ENCODE peak calls at places on chromosome 14, in four cellular contexts. Q is fibroblast of lung, C is choroid plexus epithelial cell, T is tibial nerve. N is an unnamed sample.

GRCh38 chr14:92863281-92863680 is 59.7 kb upstream of the CHGA start:
- DNase-seq in Q (no peak), T (no peak), C (no peak), N (no peak)

GRCh38 chr14:70731447-70732239 is 77.7 kb downstream of the MAP3K9 start:
- DNase-seq in Q (no peak), C (no peak), T (no peak), N (no peak)

GRCh38 chr14:100902295-100902694 is 1.2 kb downstream of the RTL1 start:
- DNase-seq in Q (no peak), T (no peak), C (no peak), N (no peak)

GRCh38 chr14:91947196-91948184 is at the start of gene FBLN5:
- DNase-seq in C (peak), Q (peak), T (peak), N (peak)

GRCh38 chr14:66003082-66003740 is 483.0 kb upstream of the CCDC196 start:
- DNase-seq in C (no peak), T (no peak), Q (no peak), N (no peak)

GRCh38 chr14:104549536-104550339 is 29.8 kb upstream of the C14orf180 start:
- DNase-seq in Q (no peak), T (no peak), C (no peak), N (no peak)

GRCh38 chr14:99401624-99402282 is 78.9 kb downstream of the SETD3 start:
- DNase-seq in T (no peak), C (no peak), Q (no peak), N (no peak)

GRCh38 chr14:101627913-101628257 is 66.6 kb downstream of the DIO3 start:
- DNase-seq in C (no peak), T (no peak), Q (no peak), N (no peak)

GRCh38 chr14:50003213-50004021 is 110.5 kb downstream of the ARF6 start:
- DNase-seq in Q (peak), T (peak), C (peak), N (peak)

GRCh38 chr14:34437729-34438080 is 24.3 kb downstream of the SPTSSA start:
- DNase-seq in Q (no peak), C (no peak), T (no peak), N (peak)

GRCh38 chr14:38197001-38197760 is 10.5 kb upstream of the SSTR1 start:
- DNase-seq in C (peak), T (no peak), Q (peak), N (peak)

GRCh38 chr14:73467377-73467776 is 9.0 kb upstream of the NUMB start:
- DNase-seq in C (peak), Q (peak), T (no peak), N (peak)

GRCh38 chr14:61128382-61129167 is 147.5 kb downstream of the SLC38A6 start:
- DNase-seq in Q (no peak), T (no peak), C (no peak), N (no peak)

GRCh38 chr14:79578470-79578869 is 632.8 kb downstream of the DIO2 start:
- DNase-seq in T (no peak), Q (no peak), C (peak), N (no peak)

GRCh38 chr14:82755923-82756322 is 1222.3 kb upstream of the SEL1L start:
- DNase-seq in Q (peak), T (no peak), C (no peak), N (no peak)

GRCh38 chr14:70906785-70907171 is 481 bp upstream of the PCNX1 start:
- DNase-seq in C (no peak), Q (no peak), T (no peak), N (peak)

GRCh38 chr14:70009961-70010360 is 130.7 kb downstream of the SMOC1 start:
- DNase-seq in T (no peak), Q (no peak), C (no peak), N (no peak)

GRCh38 chr14:66174453-66174891 is 311.7 kb upstream of the CCDC196 start:
- DNase-seq in C (peak), T (no peak), Q (no peak), N (no peak)

GRCh38 chr14:75986439-75986765 is 839 bp downstream of the IFT43 start:
- DNase-seq in Q (no peak), T (no peak), C (no peak), N (no peak)

GRCh38 chr14:22552827-22553076 is 36.3 kb downstream of the DAD1 start:
- DNase-seq in T (no peak), Q (no peak), C (no peak), N (no peak)

GRCh38 chr14:52307376-52307775 is 6.7 kb upstream of the PTGER2 start:
- DNase-seq in Q (no peak), C (no peak), T (no peak), N (no peak)

GRCh38 chr14:56145965-56146364 is 27.8 kb downstream of the PELI2 start:
- DNase-seq in C (peak), T (no peak), Q (peak), N (peak)

GRCh38 chr14:92143962-92144361 is 22.2 kb downstream of the CPSF2 start:
- DNase-seq in Q (no peak), C (peak), T (no peak), N (no peak)

GRCh38 chr14:75334191-75335051 is 55.8 kb downstream of the FOS start:
- DNase-seq in T (peak), C (peak), Q (peak), N (peak)

GRCh38 chr14:99627510-99628381 is 17.2 kb upstream of the HHIPL1 start:
- DNase-seq in Q (no peak), C (no peak), T (no peak), N (no peak)

GRCh38 chr14:69048456-69048855 is 69.4 kb upstream of the ACTN1 start:
- DNase-seq in Q (peak), T (no peak), C (peak), N (peak)

GRCh38 chr14:69152181-69152943 is 557 bp downstream of the DCAF5 start:
- DNase-seq in C (peak), Q (peak), T (no peak), N (peak)

GRCh38 chr14:100871234-100872186 is 32.0 kb downstream of the RTL1 start:
- DNase-seq in Q (peak), T (no peak), C (peak), N (no peak)

GRCh38 chr14:91374897-91375747 is 42.5 kb downstream of the CCDC88C start:
- DNase-seq in Q (no peak), T (no peak), C (no peak), N (no peak)

GRCh38 chr14:49857427-49858003 is 4.9 kb upstream of the NEMF start:
- DNase-seq in T (no peak), Q (no peak), C (no peak), N (no peak)

GRCh38 chr14:57389646-57390036 is 745 bp upstream of the NAA30 start:
- DNase-seq in Q (no peak), C (no peak), T (no peak), N (no peak)

GRCh38 chr14:33375781-33376180 is 437.1 kb downstream of the NPAS3 start:
- DNase-seq in C (peak), Q (no peak), T (no peak), N (peak)

GRCh38 chr14:72752034-72752412 is 141.9 kb downstream of the DPF3 start:
- DNase-seq in T (no peak), C (no peak), Q (no peak), N (no peak)

GRCh38 chr14:58918066-58918465 is 270.4 kb upstream of the DAAM1 start:
- DNase-seq in T (no peak), C (no peak), Q (no peak), N (no peak)

GRCh38 chr14:71373773-71374172 is 466.5 kb downstream of the PCNX1 start:
- DNase-seq in Q (no peak), C (no peak), T (no peak), N (no peak)

GRCh38 chr14:27506272-27506671 is 908.4 kb upstream of the NOVA1 start:
- DNase-seq in T (no peak), Q (no peak), C (no peak), N (no peak)

GRCh38 chr14:24852312-24853060 is 197.5 kb downstream of the STXBP6 start:
- DNase-seq in C (no peak), T (no peak), Q (no peak), N (no peak)

GRCh38 chr14:83607682-83608081 is 1922.3 kb upstream of the FLRT2 start:
- DNase-seq in C (no peak), Q (no peak), T (no peak), N (no peak)

GRCh38 chr14:99619873-99620834 is 16.1 kb upstream of the CCDC85C start:
- DNase-seq in Q (no peak), T (no peak), C (peak), N (no peak)

GRCh38 chr14:64704743-64705405 is 650 bp downstream of the PLEKHG3 start:
- DNase-seq in T (no peak), C (no peak), Q (no peak), N (no peak)

GRCh38 chr14:102923920-102924486 is 1.5 kb downstream of the AMN start:
- DNase-seq in C (no peak), Q (no peak), T (no peak), N (no peak)

GRCh38 chr14:102925646-102926045 is 3.2 kb downstream of the AMN start:
- DNase-seq in C (no peak), T (no peak), Q (no peak), N (no peak)

GRCh38 chr14:102926104-102926503 is 3.6 kb downstream of the AMN start:
- DNase-seq in C (no peak), Q (no peak), T (no peak), N (no peak)

GRCh38 chr14:102923201-102923919 is 897 bp downstream of the AMN start:
- DNase-seq in T (no peak), C (no peak), Q (no peak), N (no peak)

GRCh38 chr14:102924632-102925588 is 2.4 kb downstream of the AMN start:
- DNase-seq in Q (no peak), T (no peak), C (peak), N (no peak)
- TF ChIP-seq CTCF in Q (peak), T (no peak), C (peak), N (no peak)

GRCh38 chr14:35533357-35534129 is 421 bp upstream of the INSM2 start:
- DNase-seq in Q (peak), T (no peak), C (peak), N (peak)

GRCh38 chr14:35534130-35534883 is at the start of gene INSM2:
- DNase-seq in Q (peak), C (peak), T (no peak), N (no peak)

GRCh38 chr14:35531960-35532747 is 1.8 kb upstream of the INSM2 start:
- DNase-seq in T (no peak), Q (no peak), C (no peak), N (no peak)

GRCh38 chr14:35534884-35535793 is 1.2 kb downstream of the INSM2 start:
- DNase-seq in T (peak), Q (peak), C (peak), N (peak)

DNA sequence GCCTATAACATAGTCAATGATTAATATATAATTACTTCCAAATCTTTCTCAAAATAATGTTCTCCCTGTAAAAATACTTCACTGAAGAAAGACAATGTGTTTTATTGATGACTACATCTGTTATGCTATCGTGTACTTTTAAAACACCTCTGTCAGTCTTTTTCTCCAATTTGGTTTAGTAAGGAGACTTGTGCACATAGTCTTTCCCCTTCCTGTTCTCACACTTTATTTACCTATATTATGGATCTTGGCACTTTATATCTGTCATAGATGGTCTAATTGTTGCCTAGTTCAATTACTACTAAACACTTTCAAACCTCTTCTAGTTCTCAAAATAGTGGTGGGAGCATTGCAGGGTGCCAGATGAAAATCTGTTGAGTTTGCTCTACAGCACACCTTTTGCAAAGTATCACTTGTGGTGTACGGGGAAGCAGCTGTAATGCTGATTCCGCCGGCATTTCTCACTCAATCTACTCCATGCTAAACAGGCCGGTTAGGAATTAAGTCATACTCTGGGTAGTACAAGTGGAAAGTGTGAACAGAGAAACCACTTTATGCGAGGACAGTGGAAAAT is 1.1 kb upstream of the INSM2 start:
- DNase-seq in C (no peak), Q (no peak), T (no peak), N (no peak)
- H3K4me3 ChIP-seq in C (peak), Q (peak), T (peak), N (peak)

DNA sequence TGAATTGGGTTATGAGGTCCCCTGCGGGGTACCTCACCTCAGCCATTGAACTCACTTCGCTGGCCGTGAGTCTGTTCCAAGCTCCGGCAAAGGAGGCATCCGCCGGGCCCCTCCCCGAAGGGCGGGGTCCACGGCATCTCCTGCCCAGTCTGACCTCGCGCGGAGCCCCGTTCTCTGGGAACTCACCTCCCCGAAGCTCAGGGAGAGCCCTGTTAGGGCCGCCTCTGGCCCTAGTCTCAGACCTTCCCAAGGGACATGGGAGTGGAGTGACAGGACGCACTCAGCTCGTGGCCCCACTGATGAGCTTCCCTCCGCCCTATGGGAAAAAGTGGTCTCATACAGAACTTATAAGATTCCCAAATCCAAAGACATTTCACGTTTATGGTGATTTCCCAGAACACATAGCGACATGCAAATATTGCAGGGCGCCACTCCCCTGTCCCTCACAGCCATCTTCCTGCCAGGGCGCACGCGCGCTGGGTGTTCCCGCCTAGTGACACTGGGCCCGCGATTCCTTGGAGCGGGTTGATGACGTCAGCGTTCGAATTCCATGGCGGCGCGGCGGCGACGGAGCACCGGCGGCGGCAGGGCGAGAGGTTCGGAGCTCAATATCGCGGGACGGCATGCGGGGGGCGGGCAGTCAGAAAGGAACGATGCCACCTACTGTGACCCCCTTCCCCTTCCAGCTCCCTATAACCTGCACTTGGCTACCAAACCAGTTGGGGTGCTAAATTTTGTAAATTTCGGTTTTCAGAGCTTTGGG is at the start of gene PARP2:
- DNase-seq in Q (peak), C (peak), T (peak), N (peak)
- TF ChIP-seq CTCF in Q (no peak), C (no peak), T (peak), N (no peak)

GRCh38 chr14:20723458-20723857 is 22.2 kb upstream of the EDDM3A start:
- DNase-seq in T (no peak), C (no peak), Q (no peak), N (no peak)
- H3K4me3 ChIP-seq in T (peak), C (no peak), Q (no peak), N (no peak)

DNA sequence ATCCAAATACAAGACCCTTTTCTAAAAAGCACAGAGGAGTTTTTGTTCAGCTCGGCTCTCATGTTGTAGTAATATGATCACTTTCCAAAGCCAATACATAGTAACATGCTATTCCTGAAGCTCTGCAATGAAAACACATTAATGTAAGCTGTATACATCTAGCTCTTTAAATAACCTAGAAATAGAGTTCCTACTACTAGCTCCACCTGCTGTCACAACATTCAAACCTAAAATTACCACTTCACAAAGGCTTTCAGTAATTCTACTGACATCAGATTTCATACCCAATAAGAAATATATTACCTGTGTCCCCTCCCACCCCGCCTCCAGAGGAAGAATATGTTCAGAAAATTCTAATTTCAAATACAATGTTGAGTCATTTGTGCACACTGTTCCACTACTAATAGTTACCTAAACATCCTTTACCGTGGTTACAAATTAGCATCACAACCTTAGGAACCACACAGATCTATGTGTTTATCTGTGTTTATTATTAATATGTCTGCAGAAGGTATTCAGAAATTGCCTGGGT is 17.8 kb downstream of the EFCAB11 start:
- DNase-seq in T (no peak), C (peak), Q (no peak), N (no peak)
- TF ChIP-seq CTCF in T (no peak), C (peak), Q (peak), N (peak)

N was measured in fibroblast of villous mesenchyme.